ENCODE peak calls at places on chromosomes 7 and 10, in six cellular contexts. U is esophagus squamous epithelium, C is kidney tubule cell, F is NCI-H1092 treated with DMSO at 0.1 percent for 48 hours, A is NCI-H1105 treated with DMSO at 0.1 percent for 48 hours, L is WTC11. W is an unnamed sample.

GRCh38 chr10:24844742-24845141 is 107.7 kb downstream of the PRTFDC1 start:
- DNase-seq in U (no peak), C (no peak), F (no peak), A (no peak), L (no peak), W (no peak)

GRCh38 chr7:142871260-142872105 is 14.1 kb downstream of the TRPV6 start:
- DNase-seq in U (no peak), C (no peak), F (no peak), A (no peak), L (no peak), W (no peak)

GRCh38 chr7:152882576-152883310 is 123.2 kb downstream of the ACTR3B start:
- DNase-seq in U (no peak), C (no peak), F (no peak), A (no peak), L (no peak), W (no peak)

GRCh38 chr10:92742331-92743228 is 52.8 kb downstream of the HHEX start:
- DNase-seq in U (no peak), C (no peak), F (no peak), A (no peak), L (no peak), W (no peak)

GRCh38 chr10:63116452-63117072 is 16.6 kb upstream of the NRBF2 start:
- DNase-seq in U (no peak), C (no peak), F (no peak), A (no peak), L (no peak), W (no peak)

GRCh38 chr7:38027884-38028455 is 107.5 kb downstream of the EPDR1 start:
- DNase-seq in U (no peak), C (no peak), F (no peak), A (no peak), L (no peak), W (no peak)

GRCh38 chr7:136956671-136957070 is 88.2 kb downstream of the CHRM2 start:
- DNase-seq in U (no peak), C (no peak), F (no peak), A (no peak), L (no peak), W (no peak)

GRCh38 chr7:22667187-22667561 is 59.8 kb upstream of the IL6 start:
- DNase-seq in U (no peak), C (no peak), F (no peak), A (no peak), L (peak), W (no peak)

GRCh38 chr10:104329754-104330153 is 8.5 kb downstream of the ITPRIP start:
- DNase-seq in U (no peak), C (peak), F (no peak), A (no peak), L (no peak), W (no peak)

GRCh38 chr7:5634107-5634950 is 147.1 kb downstream of the RNF216 start:
- DNase-seq in U (no peak), C (peak), F (no peak), A (no peak), L (peak), W (peak)

GRCh38 chr7:117828831-117829230 is 44.4 kb downstream of the CTTNBP2 start:
- DNase-seq in U (no peak), C (no peak), F (no peak), A (no peak), L (no peak), W (no peak)

GRCh38 chr10:72145657-72146450 is 57.5 kb upstream of the SPOCK2 start:
- DNase-seq in U (no peak), C (peak), F (no peak), A (no peak), L (no peak), W (peak)

GRCh38 chr7:113085781-113086390 is 741 bp downstream of the GPR85 start:
- DNase-seq in U (no peak), C (no peak), F (peak), A (peak), L (no peak), W (no peak)

GRCh38 chr7:92340016-92340415 is 94.2 kb downstream of the ANKIB1 start:
- DNase-seq in U (no peak), C (no peak), F (no peak), A (no peak), L (no peak), W (no peak)

GRCh38 chr10:24465899-24466615 is 257.1 kb downstream of the KIAA1217 start:
- DNase-seq in U (no peak), C (peak), F (no peak), A (no peak), L (no peak), W (no peak)

GRCh38 chr7:105268511-105269392 is 120.0 kb downstream of the SRPK2 start:
- DNase-seq in U (no peak), C (peak), F (peak), A (peak), L (no peak), W (no peak)

GRCh38 chr7:42237891-42238531 is 1.0 kb upstream of the GLI3 start:
- DNase-seq in U (no peak), C (peak), F (no peak), A (no peak), L (peak), W (peak)

GRCh38 chr10:77245953-77246352 is 391.7 kb downstream of the KCNMA1 start:
- DNase-seq in U (no peak), C (no peak), F (no peak), A (no peak), L (no peak), W (no peak)

GRCh38 chr10:123535386-123535785 is 130.8 kb upstream of the GPR26 start:
- DNase-seq in U (no peak), C (no peak), F (no peak), A (no peak), L (no peak), W (no peak)

GRCh38 chr10:14477408-14477710 is 146.6 kb upstream of the FRMD4A start:
- DNase-seq in U (no peak), C (no peak), F (no peak), A (no peak), L (no peak), W (no peak)

GRCh38 chr10:78830062-78830974 is 238.4 kb upstream of the ZMIZ1 start:
- DNase-seq in U (no peak), C (peak), F (no peak), A (no peak), L (no peak), W (no peak)

GRCh38 chr10:895324-895723 is 36.2 kb downstream of the LARP4B start:
- DNase-seq in U (no peak), C (no peak), F (no peak), A (no peak), L (no peak), W (no peak)

GRCh38 chr10:43202224-43202656 is 64.0 kb downstream of the CSGALNACT2 start:
- DNase-seq in U (no peak), C (peak), F (no peak), A (no peak), L (peak), W (peak)

GRCh38 chr10:115921795-115922194 is 351.2 kb downstream of the GFRA1 start:
- DNase-seq in U (no peak), C (peak), F (no peak), A (no peak), L (no peak), W (no peak)

GRCh38 chr7:14195079-14195478 is 205.6 kb upstream of the ETV1 start:
- DNase-seq in U (no peak), C (no peak), F (no peak), A (no peak), L (no peak), W (no peak)

GRCh38 chr7:81150951-81151361 is 232.1 kb upstream of the SEMA3C start:
- DNase-seq in U (no peak), C (peak), F (no peak), A (no peak), L (no peak), W (no peak)

GRCh38 chr10:50063100-50063499 is 4.7 kb upstream of the WASHC2A start:
- DNase-seq in U (no peak), C (no peak), F (no peak), A (no peak), L (peak), W (peak)

GRCh38 chr7:22782616-22783232 is 39.9 kb downstream of the TOMM7 start:
- DNase-seq in U (no peak), C (peak), F (peak), A (peak), L (peak), W (peak)

GRCh38 chr7:158047386-158048059 is 540.1 kb downstream of the PTPRN2 start:
- DNase-seq in U (no peak), C (no peak), F (no peak), A (no peak), L (no peak), W (no peak)

GRCh38 chr7:44046321-44047061 is 2.0 kb downstream of the DBNL start:
- DNase-seq in U (no peak), C (peak), F (no peak), A (no peak), L (no peak), W (no peak)

GRCh38 chr10:124093076-124093773 is at the start of gene CHST15:
- DNase-seq in U (no peak), C (peak), F (no peak), A (peak), L (peak), W (peak)

GRCh38 chr10:86665868-86666267 is 2.4 kb upstream of the LDB3 start:
- DNase-seq in U (no peak), C (no peak), F (no peak), A (no peak), L (no peak), W (no peak)

GRCh38 chr7:138460176-138460648 is at the start of gene TRIM24:
- DNase-seq in U (no peak), C (peak), F (peak), A (peak), L (no peak), W (no peak)

GRCh38 chr10:8054498-8055407 is at the start of gene GATA3:
- DNase-seq in U (no peak), C (peak), F (no peak), A (no peak), L (peak), W (peak)

GRCh38 chr10:46096426-46096825 is 50.4 kb upstream of the MSMB start:
- DNase-seq in U (no peak), C (peak), F (no peak), A (no peak), L (no peak), W (no peak)

GRCh38 chr7:34928052-34928451 is 109.2 kb downstream of the DPY19L1 start:
- DNase-seq in U (no peak), C (peak), F (no peak), A (no peak), L (peak), W (peak)

GRCh38 chr7:13989138-13989943 is at the start of gene ETV1:
- DNase-seq in U (no peak), C (peak), F (peak), A (peak), L (peak), W (peak)

GRCh38 chr10:72105675-72106074 is 17.3 kb upstream of the SPOCK2 start:
- DNase-seq in U (no peak), C (no peak), F (no peak), A (no peak), L (no peak), W (no peak)

GRCh38 chr10:16440396-16441105 is 3.7 kb downstream of the PTER start:
- DNase-seq in U (no peak), C (peak), F (no peak), A (no peak), L (no peak), W (no peak)